ENCODE peak calls at places on chromosomes 6 and 20, in six cellular contexts. C, Q, E, F, U and L are unnamed samples.
A peak's percentile ranks its signal among the peaks of the same experiment; 100 is the strongest.

GRCh38 chr6:3442444-3443220 is 14.2 kb downstream of the SLC22A23 start:
- DNase-seq in C (peak; percentile 73), Q (no peak), E (no peak), F (no peak), U (no peak), L (no peak)

GRCh38 chr6:84764332-84765049 is at the start of gene TBX18:
- DNase-seq in C (peak; percentile 100), Q (peak; percentile 74), E (peak; percentile 94), F (peak; percentile 94), U (peak; percentile 99), L (peak; percentile 99)

GRCh38 chr6:10463491-10464481 is 48.9 kb upstream of the TFAP2A start:
- DNase-seq in C (no peak), Q (no peak), E (no peak), F (no peak), U (no peak), L (no peak)

GRCh38 chr6:116605935-116606334 is 10.3 kb upstream of the RSPH4A start:
- DNase-seq in C (no peak), Q (no peak), E (no peak), F (no peak), U (no peak), L (no peak)

GRCh38 chr6:42938987-42939809 is 9.9 kb downstream of the CNPY3 start:
- DNase-seq in C (no peak), Q (no peak), E (no peak), F (no peak), U (no peak), L (no peak)

GRCh38 chr6:67640462-67640861 is 994.6 kb upstream of the ADGRB3 start:
- DNase-seq in C (no peak), Q (no peak), E (no peak), F (no peak), U (no peak), L (no peak)

GRCh38 chr20:6519556-6519955 is 247.9 kb upstream of the BMP2 start:
- DNase-seq in C (peak; percentile 51), Q (no peak), E (no peak), F (no peak), U (no peak), L (peak; percentile 41)

GRCh38 chr6:78436335-78436734 is 431.0 kb upstream of the IRAK1BP1 start:
- DNase-seq in C (peak; percentile 29), Q (no peak), E (no peak), F (peak; percentile 14), U (no peak), L (peak; percentile 1)

GRCh38 chr6:20877008-20877937 is 343.0 kb downstream of the CDKAL1 start:
- DNase-seq in C (peak; percentile 90), Q (peak; percentile 64), E (peak; percentile 44), F (no peak), U (peak; percentile 84), L (peak; percentile 79)

GRCh38 chr20:19824861-19825260 is 66.8 kb downstream of the RIN2 start:
- DNase-seq in C (peak; percentile 44), Q (no peak), E (no peak), F (no peak), U (no peak), L (no peak)

GRCh38 chr20:54600634-54601033 is 125.2 kb downstream of the DOK5 start:
- DNase-seq in C (no peak), Q (no peak), E (no peak), F (no peak), U (no peak), L (no peak)

GRCh38 chr20:22686097-22686496 is 101.7 kb upstream of the FOXA2 start:
- DNase-seq in C (peak; percentile 72), Q (peak; percentile 75), E (peak; percentile 66), F (peak; percentile 56), U (peak; percentile 81), L (no peak)

GRCh38 chr6:6803180-6803978 is 214.9 kb downstream of the LY86 start:
- DNase-seq in C (no peak), Q (no peak), E (no peak), F (no peak), U (peak; percentile 92), L (no peak)

GRCh38 chr6:89310929-89311328 is 4.2 kb downstream of the GABRR2 start:
- DNase-seq in C (no peak), Q (no peak), E (no peak), F (peak; percentile 30), U (no peak), L (peak; percentile 74)

GRCh38 chr6:107132330-107132954 is 17.1 kb upstream of the BEND3 start:
- DNase-seq in C (no peak), Q (no peak), E (peak; percentile 30), F (peak; percentile 64), U (peak; percentile 18), L (no peak)

GRCh38 chr20:6975326-6975725 is 207.8 kb downstream of the BMP2 start:
- DNase-seq in C (no peak), Q (no peak), E (no peak), F (no peak), U (no peak), L (no peak)

GRCh38 chr20:49248879-49249665 is 28.8 kb downstream of the ZNFX1 start:
- DNase-seq in C (no peak), Q (no peak), E (no peak), F (no peak), U (no peak), L (no peak)

GRCh38 chr20:31948008-31948407 is 3.8 kb downstream of the PDRG1 start:
- DNase-seq in C (no peak), Q (no peak), E (no peak), F (no peak), U (no peak), L (no peak)

GRCh38 chr6:131951576-131952230 is 531 bp upstream of the CCN2 start:
- DNase-seq in C (no peak), Q (no peak), E (no peak), F (no peak), U (no peak), L (no peak)

GRCh38 chr20:56975838-56976237 is 290.6 kb downstream of the BMP7 start:
- DNase-seq in C (no peak), Q (no peak), E (no peak), F (no peak), U (no peak), L (no peak)

DNA sequence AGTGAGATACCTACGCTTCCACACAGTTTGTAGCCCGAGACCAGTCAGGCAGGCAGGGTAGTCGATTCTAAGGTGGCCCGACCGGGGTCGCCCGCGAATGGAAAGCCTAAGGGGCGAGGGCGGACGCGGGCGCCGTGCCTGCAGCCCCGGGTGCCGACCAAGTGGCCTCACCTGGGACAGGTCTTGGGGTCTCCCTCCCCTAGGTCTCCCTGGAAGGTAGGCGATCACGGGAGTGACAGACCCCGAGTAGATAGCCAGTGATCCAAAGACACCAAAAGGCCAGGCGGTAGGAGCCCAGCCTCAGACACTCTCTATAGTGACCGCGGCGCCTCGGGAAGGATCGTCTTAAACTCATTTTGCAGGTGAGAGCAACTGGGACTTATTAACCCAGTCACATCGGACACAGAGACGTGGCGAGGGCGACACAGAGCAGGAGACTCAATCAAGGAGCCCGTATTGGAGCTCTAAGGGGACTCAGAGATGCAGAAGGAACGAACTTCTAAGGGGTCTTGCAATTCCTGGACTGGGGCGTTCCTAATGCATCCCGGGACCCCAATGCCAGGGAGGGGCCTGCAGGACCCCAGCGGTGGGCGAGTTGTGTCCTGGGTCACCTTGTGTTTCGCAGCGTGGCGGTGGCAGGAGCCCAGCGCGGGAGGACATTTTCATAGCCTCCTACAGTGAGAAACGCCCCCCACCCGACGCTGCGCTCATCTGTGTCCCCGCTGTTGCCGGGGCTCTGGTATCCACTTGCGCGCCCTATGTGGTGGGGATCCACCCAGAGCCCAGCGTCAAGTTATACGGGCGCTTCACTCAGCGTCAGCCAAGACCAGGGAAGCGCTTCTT is 2.1 kb upstream of the VSX1 start:
- DNase-seq in C (no peak), Q (no peak), E (no peak), F (no peak), U (peak; percentile 80), L (no peak)
- H3K4me3 ChIP-seq in C (no peak overlapping the region), Q (no peak overlapping the region), E (no peak overlapping the region), F (no peak overlapping the region), U (no peak overlapping the region), L (no peak overlapping the region)

GRCh38 chr6:159979136-159979874 is 10.4 kb downstream of the IGF2R start:
- DNase-seq in C (peak; percentile 48), Q (no peak), E (peak; percentile 47), F (peak; percentile 35), U (peak; percentile 85), L (no peak)
- H3K4me3 ChIP-seq in C (no peak overlapping the region), Q (no peak overlapping the region), E (no peak overlapping the region), F (no peak overlapping the region), U (no peak overlapping the region), L (no peak overlapping the region)

DNA sequence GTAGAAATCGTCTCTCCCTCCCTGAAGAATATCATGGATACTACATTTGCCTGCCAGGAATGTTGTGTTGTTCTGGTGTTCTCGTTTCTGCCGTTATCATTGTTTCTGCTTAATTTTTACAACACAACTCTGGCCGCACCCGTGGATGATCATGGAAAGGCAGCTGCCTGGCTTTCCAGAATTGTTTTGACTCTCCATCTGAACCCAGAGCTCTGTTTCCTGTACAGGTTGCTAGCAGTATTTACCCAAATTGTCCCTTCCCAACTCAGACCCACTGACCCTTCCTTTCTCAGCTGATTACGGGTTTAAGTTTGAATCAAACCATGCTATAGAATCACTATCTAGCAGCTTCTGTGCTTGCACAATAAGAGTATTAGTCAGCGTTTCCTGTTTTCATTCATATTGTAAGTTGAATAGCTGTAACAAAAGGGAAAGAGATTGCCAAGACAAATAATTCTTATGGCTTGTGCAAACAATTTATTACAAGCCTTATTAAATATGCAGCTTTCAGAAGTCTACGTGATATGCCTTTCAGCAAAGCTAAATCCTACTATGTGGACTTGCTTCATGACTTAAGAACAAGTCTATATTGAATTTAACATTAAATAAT is 139.0 kb downstream of the MTHFD1L start:
- DNase-seq in C (peak; percentile 86), Q (no peak), E (peak; percentile 36), F (no peak), U (no peak), L (peak; percentile 59)
- H3K4me3 ChIP-seq in C (no peak overlapping the region), Q (no peak overlapping the region), E (no peak overlapping the region), F (no peak overlapping the region), U (no peak overlapping the region), L (no peak overlapping the region)

GRCh38 chr20:8601542-8601912 is 467.4 kb upstream of the PLCB4 start:
- DNase-seq in C (no peak), Q (no peak), E (no peak), F (no peak), U (no peak), L (no peak)
- H3K4me3 ChIP-seq in C (no peak overlapping the region), Q (no peak overlapping the region), E (no peak overlapping the region), F (no peak overlapping the region), U (no peak overlapping the region), L (no peak overlapping the region)

DNA sequence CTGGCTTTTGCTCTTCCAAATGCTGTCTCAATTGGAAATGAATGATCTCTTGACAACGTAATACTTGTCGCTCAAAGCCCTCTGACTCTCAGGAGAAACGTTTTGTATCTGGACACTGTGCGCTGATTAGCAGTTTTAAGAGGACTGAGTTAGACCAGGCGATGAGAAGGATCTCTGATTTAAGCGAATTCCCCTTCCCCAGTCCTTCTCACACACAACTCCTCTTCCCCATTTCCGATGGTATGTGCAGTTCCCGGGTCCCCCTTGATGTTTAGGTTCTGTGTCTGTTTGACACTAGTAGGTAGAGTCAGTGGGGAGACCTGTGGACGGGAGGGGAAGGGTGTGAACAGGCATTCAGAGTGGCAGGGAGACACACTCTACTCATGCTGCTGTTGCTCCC is 2.5 kb downstream of the ZDHHC14 start:
- DNase-seq in C (no peak), Q (no peak), E (no peak), F (no peak), U (no peak), L (no peak)
- H3K4me3 ChIP-seq in C (no peak overlapping the region), Q (peak overlapping the region; percentile 99), E (no peak overlapping the region), F (no peak overlapping the region), U (no peak overlapping the region), L (no peak overlapping the region)

DNA sequence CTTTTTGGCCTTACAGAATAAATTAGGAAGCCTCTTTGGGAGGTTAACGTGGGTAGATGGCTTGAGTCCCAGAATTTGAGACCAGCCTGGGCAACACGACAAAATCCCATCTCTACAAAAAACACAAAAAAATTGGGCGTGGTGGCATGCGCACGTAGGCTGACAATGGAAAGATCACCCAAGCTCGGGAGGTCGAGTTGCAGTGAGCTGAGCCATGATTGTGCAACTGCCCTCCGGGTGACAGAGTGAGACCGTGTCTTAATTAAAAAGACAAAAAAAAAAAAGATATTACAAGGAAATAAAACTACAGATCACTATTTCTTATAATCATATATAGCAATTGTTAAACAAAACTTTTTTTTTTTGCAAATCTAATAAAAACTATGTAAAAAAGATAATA is 43.4 kb upstream of the ASCC3 start:
- DNase-seq in C (no peak), Q (no peak), E (no peak), F (no peak), U (no peak), L (no peak)
- H3K4me3 ChIP-seq in C (no peak overlapping the region), Q (no peak overlapping the region), E (no peak overlapping the region), F (no peak overlapping the region), U (no peak overlapping the region), L (no peak overlapping the region)